ENCODE peak calls at places on chromosome 7, in nine cellular contexts. P is HCT116, A is SK-N-SH, W is Panc1, I is K562, T is GM23338, B is A549, Z is GM12878, V is HepG2. O is an unnamed sample.

GRCh38 chr7:107118109-107118900 is 50.5 kb upstream of the HBP1 start:
- DNase-seq in T (no peak), I (no peak), P (no peak), V (no peak), Z (no peak), W (no peak), A (no peak), B (no peak), O (no peak)

GRCh38 chr7:37085600-37085999 is 361.3 kb upstream of the AOAH start:
- DNase-seq in V (no peak), T (no peak), Z (no peak), B (no peak), W (no peak), I (no peak), A (no peak), P (no peak), O (no peak)

GRCh38 chr7:33873981-33874750 is 31.2 kb upstream of the BMPER start:
- DNase-seq in T (no peak), I (no peak), P (no peak), W (no peak), V (no peak), A (no peak), Z (no peak), B (peak), O (no peak)

GRCh38 chr7:155931386-155932085 is 119.3 kb upstream of the SHH start:
- DNase-seq in A (no peak), P (no peak), B (no peak), V (no peak), T (no peak), Z (no peak), W (no peak), I (no peak), O (no peak)

GRCh38 chr7:116339564-116339963 is 129.2 kb downstream of the TES start:
- DNase-seq in P (no peak), T (no peak), I (peak), Z (no peak), A (no peak), V (peak), B (no peak), W (no peak), O (no peak)

GRCh38 chr7:149598721-149599308 is 101.2 kb upstream of the ZNF746 start:
- DNase-seq in V (peak), Z (no peak), A (peak), W (peak), B (peak), P (peak), T (peak), I (peak), O (peak)

GRCh38 chr7:42494199-42494710 is 257.2 kb upstream of the GLI3 start:
- DNase-seq in W (no peak), B (no peak), Z (no peak), I (no peak), P (no peak), V (no peak), T (no peak), A (no peak), O (no peak)

GRCh38 chr7:136489808-136490207 is 378.6 kb upstream of the CHRM2 start:
- DNase-seq in T (no peak), V (no peak), I (peak), B (no peak), Z (no peak), W (no peak), A (no peak), P (no peak), O (no peak)

GRCh38 chr7:35735396-35735795 is 40.5 kb upstream of the HERPUD2 start:
- DNase-seq in I (no peak), Z (no peak), B (no peak), W (no peak), P (no peak), T (no peak), A (no peak), V (no peak), O (no peak)

GRCh38 chr7:47227762-47228177 is 354.1 kb downstream of the TNS3 start:
- DNase-seq in I (peak), P (peak), B (peak), T (no peak), V (no peak), W (no peak), A (peak), Z (peak), O (no peak)

GRCh38 chr7:14233026-14233897 is 243.8 kb upstream of the ETV1 start:
- DNase-seq in Z (no peak), A (no peak), P (no peak), I (no peak), W (no peak), V (no peak), T (no peak), B (no peak), O (no peak)

GRCh38 chr7:142873281-142873784 is 12.2 kb downstream of the TRPV6 start:
- DNase-seq in V (no peak), A (peak), P (peak), B (peak), T (peak), W (no peak), I (peak), Z (no peak), O (peak)

DNA sequence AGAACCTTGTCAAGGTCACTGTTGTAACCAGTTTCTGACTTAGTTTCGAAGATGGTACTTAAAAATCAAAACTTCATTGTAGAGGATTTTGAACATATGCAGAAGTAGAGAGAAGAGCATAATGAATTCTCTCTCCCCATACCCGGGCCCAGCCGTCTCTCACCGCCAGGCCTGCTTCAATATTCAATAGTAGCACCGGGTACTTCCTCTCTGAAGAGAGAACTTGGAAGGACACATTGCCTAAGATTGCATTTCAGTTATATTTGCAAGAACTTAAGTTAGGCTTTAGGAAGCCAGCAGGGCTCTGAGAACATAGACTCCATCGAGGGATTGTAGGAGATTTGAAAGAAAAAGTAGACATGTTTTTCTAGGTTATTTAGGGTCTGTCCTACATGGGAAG is 19.1 kb downstream of the LMTK2 start:
- DNase-seq in T (no peak), Z (no peak), P (no peak), I (no peak), W (no peak), B (no peak), A (no peak), V (no peak), O (peak)
- H3K4me3 ChIP-seq in T (no peak), Z (no peak), P (no peak), I (no peak), W (no peak), B (no peak), A (no peak), V (no peak), O (no peak)

DNA sequence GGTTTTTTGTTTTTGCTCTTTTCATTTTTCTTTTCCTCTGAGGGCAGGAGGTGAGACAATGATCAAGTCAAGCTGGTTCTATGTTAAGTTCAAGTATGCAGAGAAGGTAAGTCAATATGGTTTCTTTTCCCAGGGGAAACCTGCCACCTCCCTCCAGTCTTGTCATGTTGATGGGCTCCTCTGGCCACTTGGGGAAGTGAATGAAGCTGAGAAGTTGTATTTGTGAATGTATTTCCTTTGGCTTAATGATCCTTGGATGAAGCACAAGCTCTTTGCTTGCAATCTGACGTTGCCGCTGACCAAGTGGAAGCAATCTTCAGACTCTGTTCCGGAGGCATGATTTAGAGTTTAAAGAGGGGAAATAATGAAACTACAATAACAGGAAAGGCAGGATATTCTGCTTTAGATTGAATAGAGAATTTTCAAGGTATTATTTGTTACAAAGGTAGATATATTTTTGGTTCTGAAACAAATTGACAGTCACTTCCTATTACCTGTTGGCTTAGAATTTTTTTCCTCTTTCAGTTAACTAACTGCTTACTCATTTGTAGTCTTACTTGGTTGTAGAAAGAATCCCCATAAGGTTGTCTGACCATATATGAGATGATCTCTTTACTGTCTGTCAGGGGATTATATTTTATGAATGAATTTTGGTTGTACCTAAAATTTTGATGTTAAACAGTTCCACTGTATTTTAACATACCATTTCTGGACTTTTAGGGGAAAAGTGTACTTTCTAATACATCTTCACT is 369.6 kb downstream of the AUTS2 start:
- DNase-seq in Z (no peak), P (no peak), T (peak), A (no peak), I (no peak), B (no peak), V (no peak), W (no peak), O (no peak)
- TF ChIP-seq REST in Z (no peak), P (no peak), T (no peak), A (no peak), I (no peak), B (no peak), V (no peak), W (no peak), O (no peak)

GRCh38 chr7:94650137-94650536 is 5.8 kb downstream of the SGCE start:
- DNase-seq in V (no peak), T (peak), A (no peak), W (no peak), P (no peak), I (no peak), Z (no peak), B (no peak), O (no peak)

GRCh38 chr7:94647295-94647694 is 8.6 kb downstream of the SGCE start:
- DNase-seq in V (no peak), I (no peak), W (no peak), Z (no peak), T (peak), P (no peak), B (no peak), A (no peak), O (no peak)

GRCh38 chr7:94650652-94651051 is 5.3 kb downstream of the SGCE start:
- DNase-seq in A (peak), P (no peak), B (no peak), T (no peak), V (peak), Z (no peak), I (no peak), W (no peak), O (no peak)

GRCh38 chr7:94649313-94649924 is 6.5 kb downstream of the SGCE start:
- DNase-seq in T (peak), I (no peak), V (no peak), P (no peak), W (no peak), B (no peak), A (no peak), Z (no peak), O (no peak)

DNA sequence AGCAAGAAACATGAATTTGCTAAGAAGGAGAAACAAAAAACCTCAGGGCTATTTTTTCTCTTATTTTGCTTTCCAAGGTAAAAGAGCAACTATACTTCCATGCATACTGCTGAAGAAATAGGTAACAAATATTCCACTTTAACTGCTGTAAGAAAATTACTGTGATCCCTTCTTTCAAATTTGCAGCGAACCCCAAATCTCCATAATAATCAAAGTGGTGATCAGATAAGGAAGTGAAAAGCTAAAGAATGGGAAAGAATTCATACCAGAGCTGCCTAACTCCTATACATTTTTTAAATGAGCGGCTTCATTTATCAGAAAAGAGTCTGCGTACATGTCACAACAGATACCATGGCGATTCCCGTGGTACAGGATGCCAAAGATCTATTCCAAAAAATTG is 7.2 kb downstream of the SGCE start:
- DNase-seq in T (no peak), Z (no peak), A (no peak), I (no peak), W (no peak), B (no peak), V (no peak), P (no peak), O (no peak)
- H3K4me3 ChIP-seq in T (peak), Z (no peak), A (no peak), I (no peak), W (no peak), B (no peak), V (no peak), P (no peak), O (no peak)

GRCh38 chr7:133411402-133411801 is 158.5 kb downstream of the EXOC4 start:
- DNase-seq in B (no peak), T (no peak), A (no peak), I (no peak), W (no peak), Z (no peak), P (no peak), V (no peak), O (no peak)
- TF ChIP-seq REST in B (no peak), T (no peak), A (no peak), I (no peak), W (no peak), Z (no peak), P (no peak), V (no peak), O (no peak)

DNA sequence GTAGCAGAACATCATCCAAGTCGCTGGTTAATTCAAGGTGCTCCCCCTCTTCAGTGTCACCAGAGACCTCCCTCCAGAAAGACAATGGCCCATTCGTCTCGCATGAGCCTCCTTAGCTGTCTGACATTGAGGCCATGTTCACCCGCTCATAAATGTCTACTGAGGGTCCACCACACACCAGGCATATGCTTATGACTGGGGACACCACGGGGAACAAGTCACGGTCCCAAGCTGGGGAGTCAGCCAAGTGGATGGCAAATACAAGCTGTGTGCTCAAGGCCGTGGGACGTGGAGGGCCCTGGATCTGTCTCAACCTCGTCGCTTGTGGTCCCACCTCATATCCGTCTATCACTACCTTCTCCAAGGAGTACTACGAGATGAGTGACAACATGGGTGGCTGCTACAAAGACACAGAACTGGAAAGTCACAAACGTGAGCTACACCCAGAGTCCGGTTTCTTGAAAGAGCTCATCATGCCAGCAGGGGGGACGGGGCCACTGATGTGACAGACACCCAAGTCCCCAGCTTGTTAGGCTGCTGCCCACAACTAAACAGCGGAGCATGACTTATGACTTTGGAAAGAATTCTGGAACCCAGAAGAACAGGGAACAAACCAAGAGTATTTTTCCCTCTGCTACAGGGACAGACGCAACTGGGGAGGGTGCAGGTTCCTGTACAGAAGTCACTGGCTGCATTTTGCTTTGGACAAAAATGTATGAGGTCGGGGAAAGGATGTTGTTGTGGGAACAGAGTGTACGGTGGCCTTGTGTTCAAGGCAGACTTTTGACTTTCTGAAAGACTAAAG is 189.6 kb downstream of the COBL start:
- DNase-seq in Z (no peak), I (no peak), T (no peak), P (no peak), W (no peak), V (no peak), B (no peak), A (no peak), O (no peak)
- H3K4me3 ChIP-seq in Z (no peak), I (no peak), T (no peak), P (no peak), W (no peak), V (no peak), B (no peak), A (no peak), O (no peak)

GRCh38 chr7:38178695-38179344 is 775 bp downstream of the STARD3NL start:
- DNase-seq in W (no peak), Z (no peak), A (no peak), T (no peak), V (no peak), P (no peak), I (no peak), B (no peak), O (no peak)
- TF ChIP-seq REST in W (no peak), Z (no peak), A (no peak), T (no peak), V (no peak), P (no peak), I (no peak), B (no peak), O (no peak)

DNA sequence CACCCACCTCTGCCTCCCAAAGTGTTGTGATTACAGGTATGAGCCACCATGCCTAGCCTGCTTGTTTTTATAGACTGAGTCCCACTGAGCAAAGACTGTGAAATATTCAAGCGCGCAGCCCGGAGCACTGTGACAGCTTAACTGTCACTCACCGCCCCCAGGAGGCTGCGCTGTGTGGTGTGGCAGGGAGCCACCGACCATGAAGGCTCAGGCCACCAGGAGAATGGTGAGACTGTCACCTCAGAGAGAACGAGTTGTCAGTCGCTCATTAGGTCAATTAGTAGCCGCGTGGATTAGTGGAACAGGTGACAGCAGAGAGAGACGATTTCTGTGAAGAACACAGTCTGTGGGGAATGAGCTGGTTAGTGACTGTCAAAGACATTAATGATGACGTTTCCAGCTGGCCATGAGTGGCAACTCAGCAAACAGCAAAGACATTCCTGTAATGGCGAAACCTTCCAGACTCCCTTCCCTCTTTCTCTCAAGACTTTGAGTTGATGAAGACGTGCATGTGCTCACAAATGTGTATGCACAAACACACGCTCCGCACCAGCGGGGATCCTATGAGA is 64.5 kb downstream of the CYCS start:
- DNase-seq in P (no peak), B (no peak), T (no peak), W (no peak), A (no peak), V (no peak), I (peak), Z (no peak), O (no peak)
- H3K4me3 ChIP-seq in P (no peak), B (no peak), T (no peak), W (no peak), A (no peak), V (no peak), I (no peak), Z (no peak), O (no peak)

GRCh38 chr7:139936760-139937310 is 107.8 kb downstream of the TBXAS1 start:
- DNase-seq in V (peak), I (peak), A (no peak), Z (no peak), B (no peak), P (no peak), W (no peak), T (no peak), O (peak)
- TF ChIP-seq REST in V (no peak), I (no peak), A (no peak), Z (no peak), B (no peak), P (no peak), W (no peak), T (no peak), O (no peak)

O was measured in HL-60.